ENCODE peak calls at places on chromosomes 16 and 17, in nine cellular contexts. Z is HEK293T; K is Right ventricle myocardium superior; A is astrocyte of the spinal cord; H is EL; O is brain microvascular endothelial cell; M is naive thymus-derived CD4-positive, alpha-beta T cell; S is amniotic stem cell; W is neural progenitor cell. V is an unnamed sample.

GRCh38 chr16:19559242-19559910 is 3.9 kb downstream of the VPS35L start:
- DNase-seq in A (peak), H (peak), O (peak), K (no peak), W (peak), M (peak), Z (peak), S (peak), V (peak)

GRCh38 chr16:79483336-79483735 is 117.2 kb downstream of the MAF start:
- DNase-seq in O (no peak), W (no peak), K (no peak), A (no peak), Z (no peak), H (no peak), S (no peak), M (no peak), V (no peak)

GRCh38 chr17:77285594-77286390 is 145.0 kb downstream of the SEC14L1 start:
- DNase-seq in H (peak), W (no peak), K (peak), M (no peak), Z (no peak), O (peak), A (peak), S (peak), V (no peak)

GRCh38 chr17:8785547-8786412 is 13.4 kb downstream of the MFSD6L start:
- DNase-seq in Z (peak), H (peak), S (peak), M (peak), W (peak), K (peak), O (peak), A (peak), V (peak)

GRCh38 chr17:43832168-43832975 is 574 bp downstream of the MPP3 start:
- DNase-seq in S (peak), K (peak), H (peak), O (peak), A (peak), M (no peak), W (peak), Z (peak), V (peak)

GRCh38 chr17:33140413-33141099 is 148.9 kb downstream of the SPACA3 start:
- DNase-seq in O (no peak), A (no peak), S (no peak), H (no peak), K (no peak), W (peak), Z (no peak), M (no peak), V (no peak)

GRCh38 chr16:632486-633335 is 1.9 kb downstream of the WFIKKN1 start:
- DNase-seq in O (no peak), S (no peak), K (peak), W (no peak), M (no peak), Z (no peak), H (no peak), A (no peak), V (no peak)

GRCh38 chr17:17729620-17730249 is 48.5 kb downstream of the RAI1 start:
- DNase-seq in O (no peak), S (no peak), K (no peak), M (peak), A (no peak), Z (peak), H (no peak), W (peak), V (peak)